ENCODE peak calls at places on chromosome X, in four cellular contexts. N is GM23248, V is SK-N-SH, T is neural progenitor cell. X is an unnamed sample.
A peak's percentile ranks its signal among the peaks of the same experiment; 100 is the strongest.

GRCh38 chrX:42544883-42545282 is 233.1 kb downstream of the PPP1R2C start:
- DNase-seq in N (no peak), V (no peak), T (no peak), X (no peak)

GRCh38 chrX:74119016-74119910 is 184.7 kb upstream of the ZCCHC13 start:
- DNase-seq in V (no peak), T (no peak), N (peak; percentile 81), X (no peak)

GRCh38 chrX:100647095-100647494 is 3.1 kb downstream of the SRPX2 start:
- DNase-seq in N (peak; percentile 48), V (no peak), T (no peak), X (peak; percentile 43)

GRCh38 chrX:17192111-17192510 is 182.9 kb upstream of the NHS start:
- DNase-seq in N (no peak), V (no peak), T (no peak), X (no peak)

GRCh38 chrX:31500920-31501319 is 429.1 kb upstream of the FTHL17 start:
- DNase-seq in V (no peak), T (no peak), N (no peak), X (no peak)

GRCh38 chrX:29488919-29489318 is 726.4 kb upstream of the MAGEB2 start:
- DNase-seq in T (no peak), N (no peak), V (no peak), X (no peak)

GRCh38 chrX:40346379-40346778 is 234.4 kb upstream of the ATP6AP2 start:
- DNase-seq in V (no peak), N (no peak), T (no peak), X (no peak)

GRCh38 chrX:10245219-10245618 is 88.4 kb downstream of the CLCN4 start:
- DNase-seq in V (no peak), T (no peak), N (no peak), X (no peak)

GRCh38 chrX:39752820-39753219 is 344.9 kb downstream of the BCOR start:
- DNase-seq in N (no peak), V (no peak), T (no peak), X (no peak)

GRCh38 chrX:152575331-152575730 is 62.4 kb upstream of the GABRQ start:
- DNase-seq in N (no peak), V (no peak), T (no peak), X (no peak)

GRCh38 chrX:70755850-70756249 is 152.7 kb downstream of the TEX11 start:
- DNase-seq in T (peak; percentile 55), N (no peak), V (no peak), X (no peak)

GRCh38 chrX:23118890-23119527 is 119.2 kb downstream of the DDX53 start:
- DNase-seq in T (no peak), V (no peak), N (no peak), X (no peak)

GRCh38 chrX:73728518-73729023 is 165.6 kb downstream of the CHIC1 start:
- DNase-seq in N (no peak), T (peak; percentile 38), V (no peak), X (no peak)

GRCh38 chrX:132227383-132228112 is 8.3 kb upstream of the RAP2C start:
- DNase-seq in V (no peak), N (peak; percentile 49), T (no peak), X (no peak)

GRCh38 chrX:139091878-139092277 is 380.4 kb upstream of the FGF13 start:
- DNase-seq in N (peak; percentile 21), V (no peak), T (no peak), X (no peak)

GRCh38 chrX:131262738-131263679 is 26.1 kb downstream of the IGSF1 start:
- DNase-seq in V (no peak), T (peak; percentile 27), N (peak; percentile 0), X (peak; percentile 82)

GRCh38 chrX:118717703-118718391 is 9.6 kb upstream of the IL13RA1 start:
- DNase-seq in V (no peak), N (no peak), T (no peak), X (no peak)

GRCh38 chrX:78746496-78746895 is 1.0 kb upstream of the LPAR4 start:
- DNase-seq in T (peak; percentile 62), N (no peak), V (no peak), X (no peak)

GRCh38 chrX:96719161-96719875 is 34.7 kb downstream of the DIAPH2 start:
- DNase-seq in N (no peak), V (no peak), T (no peak), X (no peak)

GRCh38 chrX:37765507-37765906 is 14.4 kb upstream of the CYBB start:
- DNase-seq in N (no peak), T (no peak), V (no peak), X (no peak)

GRCh38 chrX:79080131-79080530 is 64.4 kb upstream of the GPR174 start:
- DNase-seq in V (no peak), N (peak; percentile 14), T (no peak), X (no peak)

GRCh38 chrX:38871129-38872029 is 70.1 kb downstream of the MID1IP1 start:
- DNase-seq in V (no peak), T (peak; percentile 43), N (no peak), X (no peak)

GRCh38 chrX:110748256-110748811 is 47.3 kb downstream of the CHRDL1 start:
- DNase-seq in T (no peak), N (no peak), V (no peak), X (peak; percentile 49)

GRCh38 chrX:7698248-7698647 is 144.7 kb upstream of the VCX start:
- DNase-seq in T (no peak), N (no peak), V (no peak), X (no peak)

GRCh38 chrX:107700317-107700774 is 72.0 kb downstream of the PRPS1 start:
- DNase-seq in T (no peak), V (no peak), N (peak; percentile 55), X (peak; percentile 41)

GRCh38 chrX:110851780-110852179 is 56.2 kb upstream of the CHRDL1 start:
- DNase-seq in V (no peak), T (no peak), N (peak; percentile 66), X (no peak)

GRCh38 chrX:126820700-126821420 is 1.3 kb downstream of the PRR32 start:
- DNase-seq in N (no peak), V (no peak), T (peak; percentile 10), X (no peak)

GRCh38 chrX:29431895-29432294 is 783.5 kb upstream of the MAGEB2 start:
- DNase-seq in V (no peak), T (no peak), N (no peak), X (no peak)

GRCh38 chrX:139903229-139903628 is 29.6 kb downstream of the ATP11C start:
- DNase-seq in N (no peak), V (no peak), T (no peak), X (no peak)

GRCh38 chrX:22629105-22629725 is 356.5 kb downstream of the CBLL2 start:
- DNase-seq in T (no peak), V (no peak), N (peak; percentile 69), X (no peak)

GRCh38 chrX:42128020-42128419 is 204.7 kb upstream of the CASK start:
- DNase-seq in T (no peak), N (no peak), V (no peak), X (no peak)

GRCh38 chrX:87376896-87377295 is 140.7 kb upstream of the KLHL4 start:
- DNase-seq in T (no peak), N (no peak), V (no peak), X (no peak)

GRCh38 chrX:53312946-53313745 is 31.8 kb upstream of the IQSEC2 start:
- DNase-seq in T (peak; percentile 57), N (peak; percentile 71), V (peak; percentile 76), X (peak; percentile 85)

GRCh38 chrX:13754765-13755164 is 20.2 kb downstream of the OFD1 start:
- DNase-seq in V (no peak), N (no peak), T (no peak), X (no peak)
- H3K4me2 ChIP-seq in V (no peak overlapping the region), N (no peak overlapping the region), T (no peak overlapping the region), X (no peak overlapping the region)

DNA sequence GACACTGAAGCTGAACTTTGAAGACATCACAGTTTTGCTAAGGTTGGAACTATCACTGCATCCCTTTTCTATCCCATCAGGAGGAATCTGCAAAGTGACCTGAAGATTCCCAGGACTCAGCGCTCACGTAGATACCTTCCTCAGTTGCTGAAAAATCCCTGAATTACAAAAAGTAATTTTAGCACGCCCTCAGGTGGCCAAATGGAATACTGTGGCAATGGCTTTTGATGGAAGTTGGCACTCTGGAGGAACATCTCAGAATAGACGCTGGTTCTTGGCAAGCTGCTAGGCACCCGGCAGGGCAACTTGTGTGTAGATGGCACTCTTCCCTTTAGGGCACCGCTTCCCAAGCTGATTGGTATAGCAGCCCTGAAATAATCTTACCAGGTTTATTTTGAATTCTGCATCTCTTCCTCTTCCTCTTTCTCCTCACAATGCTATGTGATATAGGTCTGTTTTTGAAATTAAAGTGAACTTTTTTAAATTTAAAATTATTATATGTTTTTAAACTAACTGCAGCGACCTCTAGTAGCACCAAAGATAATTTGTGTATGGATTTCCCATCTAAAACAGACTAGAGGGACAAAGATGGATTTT is 16.3 kb upstream of the ESX1 start:
- DNase-seq in V (no peak), N (peak; percentile 55), T (peak; percentile 65), X (peak; percentile 66)
- H3K9ac ChIP-seq in V (no peak overlapping the region), N (peak overlapping the region; percentile 33), T (no peak overlapping the region), X (no peak overlapping the region)

GRCh38 chrX:154730271-154730883 is 20.5 kb downstream of the GAB3 start:
- DNase-seq in T (no peak), V (no peak), N (peak; percentile 72), X (no peak)
- H3K4me1 ChIP-seq in T (no peaks in the 10 kb centered on the region), V (peaks cover 11% of the 10 kb centered on the region), N (peaks cover 69% of the 10 kb centered on the region), X (peaks cover 9% of the 10 kb centered on the region)

GRCh38 chrX:130028196-130028595 is 45.8 kb downstream of the BCORL1 start:
- DNase-seq in V (peak; percentile 49), T (peak; percentile 22), N (peak; percentile 50), X (peak; percentile 78)
- H3K4me2 ChIP-seq in V (peak overlapping the region; percentile 27), T (no peak overlapping the region), N (no peak overlapping the region), X (no peak overlapping the region)

GRCh38 chrX:124344246-124344645 is 2.1 kb upstream of the SH2D1A start:
- DNase-seq in N (no peak), V (no peak), T (no peak), X (no peak)

GRCh38 chrX:124348152-124348551 is 1.8 kb downstream of the SH2D1A start:
- DNase-seq in V (no peak), T (no peak), N (no peak), X (no peak)

GRCh38 chrX:124347242-124347641 is 879 bp downstream of the SH2D1A start:
- DNase-seq in T (no peak), V (no peak), N (no peak), X (no peak)

GRCh38 chrX:124346877-124347241 is 496 bp downstream of the SH2D1A start:
- DNase-seq in V (no peak), N (no peak), T (no peak), X (no peak)

GRCh38 chrX:124346064-124346876 is at the start of gene SH2D1A:
- DNase-seq in T (no peak), N (peak; percentile 2), V (no peak), X (no peak)
- H3K9ac ChIP-seq in T (no peak within 1 kb of the TSS), N (no peak within 1 kb of the TSS), V (no peak within 1 kb of the TSS), X (no peak within 1 kb of the TSS)

X was measured in Karpas-422.